ENCODE peak calls at places on chromosome 18, in four cellular contexts. M, Q, Z and U are unnamed samples.

GRCh38 chr18:34650121-34650545 is 60.0 kb upstream of the DTNA start:
- DNase-seq in Q (no peak), Z (no peak), M (no peak), U (no peak)

GRCh38 chr18:47755102-47755456 is 175.4 kb downstream of the SMAD2 start:
- DNase-seq in Z (no peak), Q (no peak), M (no peak), U (no peak)

GRCh38 chr18:79379251-79379905 is 16.4 kb upstream of the NFATC1 start:
- DNase-seq in Z (no peak), M (no peak), Q (no peak), U (no peak)

GRCh38 chr18:57898506-57899124 is 95.5 kb upstream of the ATP8B1 start:
- DNase-seq in Q (no peak), Z (no peak), M (peak), U (no peak)

GRCh38 chr18:46621111-46621766 is 35.8 kb downstream of the LOXHD1 start:
- DNase-seq in Z (no peak), M (no peak), Q (no peak), U (no peak)

GRCh38 chr18:240175-240574 is 27.7 kb downstream of the THOC1 start:
- DNase-seq in Z (no peak), M (no peak), Q (no peak), U (no peak)

GRCh38 chr18:75635096-75635495 is 207.6 kb upstream of the SMIM21 start:
- DNase-seq in Z (no peak), M (no peak), Q (no peak), U (no peak)

GRCh38 chr18:80033181-80034067 is 810 bp upstream of the RBFA start:
- DNase-seq in Z (no peak), M (no peak), Q (no peak), U (peak)

GRCh38 chr18:48578289-48578688 is 39.5 kb downstream of the CTIF start:
- DNase-seq in M (no peak), Z (no peak), Q (no peak), U (no peak)

GRCh38 chr18:8797206-8797605 is 91.8 kb downstream of the MTCL1 start:
- DNase-seq in Q (no peak), M (no peak), Z (no peak), U (no peak)

GRCh38 chr18:47737956-47738355 is 192.5 kb downstream of the SMAD2 start:
- DNase-seq in M (no peak), Q (no peak), Z (no peak), U (no peak)